ENCODE peak calls at places on chromosomes 1 and 21, in six cellular contexts. T, U, O, S, Q and C are unnamed samples.

GRCh38 chr1:7483634-7484383 is 287.3 kb upstream of the VAMP3 start:
- ATAC-seq in T (no peak), S (no peak), O (no peak), U (no peak), Q (no peak), C (no peak)

GRCh38 chr1:29703596-29703995 is 467.3 kb downstream of the PTPRU start:
- ATAC-seq in U (peak), T (peak), O (peak), Q (peak), S (peak), C (no peak)

GRCh38 chr1:238052496-238053266 is 162.0 kb upstream of the ZP4 start:
- ATAC-seq in S (no peak), Q (no peak), O (no peak), T (no peak), U (no peak), C (no peak)

GRCh38 chr1:81484284-81484683 is 316.4 kb upstream of the ADGRL2 start:
- ATAC-seq in Q (no peak), T (no peak), O (no peak), S (peak), U (no peak), C (no peak)

GRCh38 chr1:201905234-201905890 is 16.7 kb downstream of the SHISA4 start:
- ATAC-seq in Q (peak), U (no peak), S (peak), T (no peak), O (peak), C (no peak)

GRCh38 chr1:87108228-87108627 is 193.8 kb downstream of the HS2ST1 start:
- ATAC-seq in S (peak), T (no peak), Q (no peak), O (no peak), U (no peak), C (no peak)

GRCh38 chr1:110350360-110350759 is 11.2 kb downstream of the RBM15 start:
- ATAC-seq in S (peak), O (peak), U (no peak), T (no peak), Q (peak), C (no peak)

GRCh38 chr1:9180077-9180819 is 51.3 kb upstream of the GPR157 start:
- ATAC-seq in Q (no peak), U (peak), O (peak), S (no peak), T (peak), C (no peak)

GRCh38 chr1:173853074-173853473 is 14.7 kb downstream of the GAS5 start:
- ATAC-seq in O (no peak), T (no peak), S (no peak), Q (no peak), U (peak), C (no peak)

GRCh38 chr1:64884261-64885040 is 81.9 kb downstream of the JAK1 start:
- ATAC-seq in Q (peak), O (no peak), S (no peak), T (no peak), U (no peak), C (no peak)

GRCh38 chr21:34129971-34130597 is 56.7 kb downstream of the MRPS6 start:
- ATAC-seq in U (no peak), O (peak), T (no peak), S (no peak), Q (peak), C (no peak)

GRCh38 chr1:152111515-152111968 is 3.7 kb downstream of the TCHH start:
- ATAC-seq in O (no peak), U (peak), T (peak), S (no peak), Q (no peak), C (no peak)

GRCh38 chr1:220370041-220370700 is 97.9 kb upstream of the RAB3GAP2 start:
- ATAC-seq in O (no peak), Q (no peak), T (peak), S (no peak), U (peak), C (no peak)

GRCh38 chr1:233294991-233295774 is at the start of gene PCNX2:
- ATAC-seq in T (peak), Q (peak), S (peak), O (no peak), U (peak), C (peak)

GRCh38 chr1:51557168-51557567 is 38.1 kb upstream of the EPS15 start:
- ATAC-seq in O (no peak), Q (no peak), S (no peak), U (no peak), T (no peak), C (no peak)

GRCh38 chr1:178124115-178124514 is 30.2 kb downstream of the RASAL2 start:
- ATAC-seq in S (no peak), T (no peak), Q (no peak), U (no peak), O (no peak), C (no peak)

GRCh38 chr1:225794954-225795353 is 15.0 kb upstream of the EPHX1 start:
- ATAC-seq in T (no peak), U (no peak), Q (no peak), O (no peak), S (no peak), C (no peak)

GRCh38 chr1:41846595-41846994 is 72.1 kb downstream of the HIVEP3 start:
- ATAC-seq in S (no peak), O (no peak), U (no peak), Q (no peak), T (no peak), C (no peak)

GRCh38 chr1:53330819-53331218 is 2.9 kb upstream of the LRP8 start:
- ATAC-seq in S (no peak), Q (no peak), O (no peak), U (no peak), T (no peak), C (no peak)

GRCh38 chr1:229436178-229436577 is 2.3 kb upstream of the ACTA1 start:
- ATAC-seq in Q (peak), T (no peak), S (no peak), O (no peak), U (no peak), C (no peak)

GRCh38 chr1:178155478-178156255 is 61.8 kb downstream of the RASAL2 start:
- ATAC-seq in Q (no peak), U (no peak), S (peak), O (peak), T (peak), C (no peak)

GRCh38 chr1:155951753-155952504 is 10.5 kb downstream of the RXFP4 start:
- ATAC-seq in Q (no peak), U (no peak), O (no peak), T (no peak), S (peak), C (no peak)

GRCh38 chr1:98821379-98821778 is 159.9 kb downstream of the SNX7 start:
- ATAC-seq in U (no peak), O (no peak), T (no peak), S (no peak), Q (no peak), C (no peak)

GRCh38 chr1:185300152-185300551 is 16.9 kb downstream of the IVNS1ABP start:
- ATAC-seq in S (no peak), T (no peak), U (no peak), O (no peak), Q (no peak), C (no peak)

GRCh38 chr1:43253876-43254275 is 15.9 kb upstream of the TMEM125 start:
- ATAC-seq in S (no peak), U (no peak), O (no peak), Q (no peak), T (no peak), C (no peak)

GRCh38 chr1:111704776-111705175 is 34.4 kb downstream of the INKA2 start:
- ATAC-seq in S (no peak), O (no peak), T (no peak), Q (peak), U (no peak), C (no peak)

GRCh38 chr1:226135059-226135651 is 51.4 kb downstream of the ACBD3 start:
- ATAC-seq in Q (peak), S (no peak), T (peak), O (peak), U (peak), C (peak)

GRCh38 chr1:110004583-110004982 is 20.0 kb downstream of the AHCYL1 start:
- ATAC-seq in S (no peak), T (peak), O (no peak), U (no peak), Q (no peak), C (no peak)

GRCh38 chr1:197768014-197768413 is 7.3 kb downstream of the DENND1B start:
- ATAC-seq in T (no peak), O (no peak), U (no peak), S (no peak), Q (no peak), C (no peak)

GRCh38 chr1:230385930-230386329 is 40.2 kb downstream of the PGBD5 start:
- ATAC-seq in S (no peak), Q (no peak), T (no peak), U (no peak), O (no peak), C (no peak)

GRCh38 chr1:102858695-102859094 is 249.6 kb downstream of the COL11A1 start:
- ATAC-seq in Q (no peak), T (no peak), S (no peak), U (no peak), O (no peak), C (no peak)

GRCh38 chr1:43036932-43037331 is 78.3 kb upstream of the SLC2A1 start:
- ATAC-seq in U (no peak), Q (no peak), T (no peak), O (no peak), S (no peak), C (no peak)

GRCh38 chr1:218165687-218166088 is 119.4 kb upstream of the RRP15 start:
- ATAC-seq in T (no peak), U (no peak), O (no peak), Q (no peak), S (no peak), C (no peak)
- TF ChIP-seq CTCF in T (no peak), U (no peak), O (no peak), Q (no peak), S (no peak), C (no peak)

GRCh38 chr1:39671433-39671792 is 494 bp downstream of the NT5C1A start:
- ATAC-seq in S (no peak), Q (no peak), U (peak), O (no peak), T (peak), C (peak)

GRCh38 chr1:39666772-39667171 is 5.1 kb downstream of the NT5C1A start:
- ATAC-seq in O (no peak), Q (no peak), U (no peak), S (peak), T (no peak), C (no peak)

GRCh38 chr1:39668111-39668510 is 3.8 kb downstream of the NT5C1A start:
- ATAC-seq in O (no peak), Q (no peak), S (no peak), U (no peak), T (no peak), C (no peak)

GRCh38 chr1:39670689-39671088 is 1.2 kb downstream of the NT5C1A start:
- ATAC-seq in O (no peak), T (no peak), Q (no peak), S (no peak), U (no peak), C (no peak)

DNA sequence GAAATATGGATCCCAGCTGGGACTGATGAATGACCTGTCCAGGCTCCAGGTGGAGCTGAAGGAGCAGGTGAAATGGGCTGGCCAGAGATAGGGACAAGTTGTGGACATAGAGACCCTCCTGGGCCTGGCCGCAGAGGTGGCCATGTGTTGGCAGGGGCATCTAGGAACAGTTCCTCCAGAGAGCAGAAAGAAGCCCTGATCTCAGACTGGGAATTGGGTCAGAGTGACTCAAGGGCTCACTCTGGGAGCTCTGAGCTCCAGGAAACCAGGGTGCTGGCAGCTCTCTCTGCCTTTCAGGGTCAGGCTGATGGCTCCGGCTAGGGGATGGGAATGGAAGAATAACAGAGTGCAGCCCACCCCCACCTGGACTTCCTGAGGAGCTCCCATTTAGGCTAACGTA is 3.0 kb downstream of the NT5C1A start:
- ATAC-seq in S (no peak), Q (no peak), U (no peak), O (no peak), T (no peak), C (no peak)
- TF ChIP-seq EP300 in S (no peak), Q (no peak), U (no peak), O (no peak), T (no peak), C (no peak)

GRCh38 chr21:31347435-31348032 is 3.5 kb upstream of the TIAM1 start:
- ATAC-seq in O (peak), U (no peak), T (peak), Q (peak), S (no peak), C (no peak)
- TF ChIP-seq CTCF in O (peak), U (no peak), T (peak), Q (peak), S (peak), C (peak)

GRCh38 chr1:234554157-234554477 is 55.9 kb downstream of the IRF2BP2 start:
- ATAC-seq in O (no peak), Q (no peak), T (no peak), U (no peak), S (no peak), C (no peak)

GRCh38 chr1:234555390-234556112 is 54.4 kb downstream of the IRF2BP2 start:
- ATAC-seq in U (no peak), T (no peak), S (no peak), Q (no peak), O (no peak), C (no peak)

GRCh38 chr1:234556245-234556943 is 53.6 kb downstream of the IRF2BP2 start:
- ATAC-seq in O (no peak), S (no peak), T (no peak), U (no peak), Q (no peak), C (no peak)

GRCh38 chr1:234553241-234554156 is 56.5 kb downstream of the IRF2BP2 start:
- ATAC-seq in T (peak), S (no peak), Q (peak), U (peak), O (peak), C (no peak)

DNA sequence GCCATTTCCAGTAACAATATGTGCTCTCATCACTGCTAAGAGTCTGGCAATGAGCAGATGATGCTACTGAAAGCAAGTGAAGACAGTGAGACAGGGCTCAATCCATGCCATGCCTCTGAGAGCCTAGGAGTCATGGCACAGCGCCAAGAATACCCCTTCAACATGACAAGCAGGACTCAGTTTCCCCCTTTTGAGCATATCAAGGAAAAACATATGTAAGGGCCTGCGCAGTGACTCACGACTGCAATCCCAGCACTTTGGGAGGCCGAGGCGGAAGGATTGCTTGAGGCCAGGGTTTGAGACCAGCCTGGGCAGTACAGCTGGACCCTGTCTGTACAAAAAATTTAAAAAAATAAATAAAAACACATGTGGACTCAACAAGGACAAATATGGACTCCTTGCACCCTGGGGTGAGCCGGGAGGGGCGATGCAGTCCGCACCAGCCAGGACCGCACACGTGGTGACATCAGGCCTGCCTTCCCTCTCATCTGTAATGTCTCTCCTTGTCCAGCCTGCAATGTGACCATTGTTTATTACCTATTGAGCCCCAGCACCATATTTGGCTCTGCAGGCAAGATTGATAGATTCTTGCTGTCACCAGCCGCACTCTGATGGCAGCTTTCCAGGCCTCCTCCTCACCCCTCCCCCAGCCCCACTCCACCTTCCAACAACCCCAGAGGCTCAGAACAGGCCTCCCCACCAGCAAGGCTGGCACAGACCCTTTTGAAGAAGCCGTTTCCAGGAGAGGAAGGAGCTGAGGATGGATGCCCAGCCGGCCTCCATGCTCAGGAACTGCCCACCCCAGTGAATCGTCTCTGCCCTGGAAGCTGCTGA is 55.3 kb downstream of the IRF2BP2 start:
- ATAC-seq in S (no peak), U (no peak), Q (peak), T (no peak), O (no peak), C (peak)
- TF ChIP-seq EP300 in S (no peak), U (no peak), Q (peak), T (no peak), O (no peak), C (no peak)

GRCh38 chr1:56410405-56410804 is 169.0 kb downstream of the PLPP3 start:
- ATAC-seq in O (no peak), U (no peak), Q (no peak), T (no peak), S (no peak), C (no peak)

GRCh38 chr1:56409112-56409691 is 170.2 kb downstream of the PLPP3 start:
- ATAC-seq in T (no peak), U (peak), Q (peak), O (peak), S (peak), C (no peak)

GRCh38 chr1:56411021-56411420 is 168.3 kb downstream of the PLPP3 start:
- ATAC-seq in O (no peak), Q (no peak), U (no peak), S (no peak), T (no peak), C (no peak)

GRCh38 chr1:56413671-56414199 is 165.6 kb downstream of the PLPP3 start:
- ATAC-seq in Q (no peak), T (no peak), O (peak), U (no peak), S (no peak), C (no peak)

DNA sequence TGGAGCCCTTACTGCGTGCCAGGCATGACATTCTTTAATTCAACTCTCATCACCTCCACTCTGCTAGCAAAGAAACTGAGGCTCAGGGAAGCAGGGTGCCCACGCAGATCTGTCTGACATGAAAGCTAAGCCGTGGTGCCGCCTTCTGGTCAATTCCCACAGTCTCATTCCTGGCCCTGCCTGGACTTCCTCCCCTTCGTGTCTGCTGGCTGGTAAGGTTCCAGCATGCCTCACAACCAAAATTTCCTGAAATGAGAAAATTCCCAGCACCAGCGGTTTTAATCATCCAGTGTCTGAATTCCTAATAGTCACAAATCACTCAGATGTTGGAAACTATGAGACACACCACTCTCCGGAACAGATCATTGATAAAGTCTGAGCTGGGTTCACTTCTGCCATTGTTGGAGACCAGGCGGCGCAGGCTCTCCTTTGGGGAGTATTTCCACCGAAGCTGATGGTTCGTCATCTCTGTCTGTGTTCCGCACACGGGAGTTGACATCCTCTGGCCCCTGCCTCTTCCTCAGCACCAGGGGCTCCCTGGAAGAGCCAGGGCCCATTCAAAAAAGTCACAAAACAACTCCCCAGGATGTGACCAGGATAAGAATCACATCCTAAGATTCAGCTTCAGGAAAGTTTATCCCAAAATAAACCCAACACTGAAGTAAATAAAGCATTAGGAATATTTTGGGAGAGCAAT is 167.7 kb downstream of the PLPP3 start:
- ATAC-seq in Q (peak), S (no peak), O (no peak), T (no peak), U (no peak), C (no peak)
- TF ChIP-seq CTCF in Q (no peak), S (no peak), O (peak), T (no peak), U (no peak), C (no peak)

GRCh38 chr1:25737151-25737550 is 62.8 kb upstream of the SELENON start:
- ATAC-seq in T (no peak), S (no peak), Q (no peak), O (peak), U (peak), C (no peak)
- TF ChIP-seq EP300 in T (no peak), S (no peak), Q (no peak), O (no peak), U (no peak), C (no peak)

GRCh38 chr1:116166011-116166571 is 54.9 kb downstream of the MAB21L3 start:
- ATAC-seq in S (no peak), Q (no peak), O (no peak), U (no peak), T (no peak), C (no peak)

GRCh38 chr1:116169898-116170297 is 58.7 kb downstream of the MAB21L3 start:
- ATAC-seq in Q (no peak), U (no peak), S (no peak), T (no peak), O (no peak), C (no peak)

GRCh38 chr1:116167625-116168276 is 56.6 kb downstream of the MAB21L3 start:
- ATAC-seq in S (peak), O (no peak), U (peak), Q (peak), T (peak), C (peak)

GRCh38 chr1:116166655-116167054 is 55.5 kb downstream of the MAB21L3 start:
- ATAC-seq in S (no peak), Q (no peak), T (no peak), U (no peak), O (no peak), C (no peak)

GRCh38 chr1:116168277-116169032 is 57.3 kb downstream of the MAB21L3 start:
- ATAC-seq in Q (peak), S (peak), O (no peak), T (peak), U (peak), C (peak)
- TF ChIP-seq CTCF in Q (peak), S (peak), O (no peak), T (peak), U (peak), C (peak)

GRCh38 chr1:16980473-16981268 is at the start of gene MFAP2:
- ATAC-seq in T (no peak), U (peak), Q (no peak), O (peak), S (peak), C (peak)

GRCh38 chr1:16978139-16978538 is 2.3 kb downstream of the MFAP2 start:
- ATAC-seq in O (peak), Q (no peak), T (peak), U (no peak), S (no peak), C (no peak)

GRCh38 chr1:16977377-16977776 is 3.0 kb downstream of the MFAP2 start:
- ATAC-seq in T (peak), U (no peak), O (no peak), S (no peak), Q (no peak), C (no peak)

GRCh38 chr1:16979475-16980327 is 719 bp downstream of the MFAP2 start:
- ATAC-seq in Q (no peak), T (no peak), S (no peak), O (no peak), U (peak), C (no peak)

GRCh38 chr1:16978589-16979474 is 1.6 kb downstream of the MFAP2 start:
- ATAC-seq in O (peak), T (no peak), U (peak), S (no peak), Q (no peak), C (peak)
- TF ChIP-seq EP300 in O (no peak), T (no peak), U (no peak), S (no peak), Q (no peak), C (no peak)